ENCODE peak calls at places on chromosomes 6 and 20, in four cellular contexts. One of them, this sample, is unnamed.

GRCh38 chr6:117328500-117328899 is 63.1 kb downstream of the VGLL2 start:
- DNase-seq in HCT116: no peak
- DNase-seq in SK-N-SH: no peak
- DNase-seq in suprapubic skin: no peak
- DNase-seq in this sample: no peak

GRCh38 chr6:134230087-134230717 is 87.7 kb downstream of the SGK1 start:
- DNase-seq in HCT116: no peak
- DNase-seq in SK-N-SH: no peak
- DNase-seq in suprapubic skin: no peak
- DNase-seq in this sample: no peak

GRCh38 chr6:12261502-12261901 is 28.7 kb upstream of the EDN1 start:
- DNase-seq in HCT116: no peak
- DNase-seq in SK-N-SH: no peak
- DNase-seq in suprapubic skin: no peak
- DNase-seq in this sample: no peak

GRCh38 chr20:21090112-21090737 is 15.9 kb downstream of the LINC00237 start:
- DNase-seq in HCT116: no peak
- DNase-seq in SK-N-SH: no peak
- DNase-seq in suprapubic skin: no peak
- DNase-seq in this sample: no peak

GRCh38 chr6:125658759-125659431 is 90.5 kb upstream of the HEY2 start:
- DNase-seq in HCT116: no peak
- DNase-seq in SK-N-SH: no peak
- DNase-seq in suprapubic skin: no peak
- DNase-seq in this sample: peak; percentile 34

GRCh38 chr20:7029005-7029404 is 261.5 kb downstream of the BMP2 start:
- DNase-seq in HCT116: no peak
- DNase-seq in SK-N-SH: no peak
- DNase-seq in suprapubic skin: no peak
- DNase-seq in this sample: no peak

GRCh38 chr6:31575335-31575901 is at the start of gene TNF:
- DNase-seq in HCT116: no peak
- DNase-seq in SK-N-SH: no peak
- DNase-seq in suprapubic skin: no peak
- DNase-seq in this sample: no peak

GRCh38 chr6:125267806-125268523 is 33.8 kb downstream of the HDDC2 start:
- DNase-seq in HCT116: no peak
- DNase-seq in SK-N-SH: no peak
- DNase-seq in suprapubic skin: no peak
- DNase-seq in this sample: no peak

GRCh38 chr20:20407891-20408805 is 40.2 kb downstream of the INSM1 start:
- DNase-seq in HCT116: peak; percentile 3
- DNase-seq in SK-N-SH: peak; percentile 76
- DNase-seq in suprapubic skin: no peak
- DNase-seq in this sample: no peak

GRCh38 chr6:45187841-45188240 is 140.3 kb upstream of the RUNX2 start:
- DNase-seq in HCT116: no peak
- DNase-seq in SK-N-SH: no peak
- DNase-seq in suprapubic skin: no peak
- DNase-seq in this sample: no peak

GRCh38 chr20:43857932-43858331 is 56.7 kb upstream of the TOX2 start:
- DNase-seq in HCT116: no peak
- DNase-seq in SK-N-SH: no peak
- DNase-seq in suprapubic skin: no peak
- DNase-seq in this sample: no peak

GRCh38 chr6:147689398-147689797 is 180.9 kb downstream of the SAMD5 start:
- DNase-seq in HCT116: no peak
- DNase-seq in SK-N-SH: no peak
- DNase-seq in suprapubic skin: no peak
- DNase-seq in this sample: no peak

GRCh38 chr6:131427441-131428051 is 145.5 kb upstream of the ARG1 start:
- DNase-seq in HCT116: no peak
- DNase-seq in SK-N-SH: no peak
- DNase-seq in suprapubic skin: no peak
- DNase-seq in this sample: no peak

GRCh38 chr6:35089216-35089934 is 51.8 kb downstream of the TCP11 start:
- DNase-seq in HCT116: no peak
- DNase-seq in SK-N-SH: peak; percentile 8
- DNase-seq in suprapubic skin: no peak
- DNase-seq in this sample: no peak

GRCh38 chr6:151747890-151748289 is 59.6 kb upstream of the ESR1 start:
- DNase-seq in HCT116: no peak
- DNase-seq in SK-N-SH: no peak
- DNase-seq in suprapubic skin: no peak
- DNase-seq in this sample: no peak

GRCh38 chr6:132446842-132447241 is 45.6 kb upstream of the MOXD1 start:
- DNase-seq in HCT116: no peak
- DNase-seq in SK-N-SH: no peak
- DNase-seq in suprapubic skin: no peak
- DNase-seq in this sample: no peak

GRCh38 chr20:37941332-37941731 is 38.4 kb downstream of the VSTM2L start:
- DNase-seq in HCT116: no peak
- DNase-seq in SK-N-SH: peak; percentile 58
- DNase-seq in suprapubic skin: peak; percentile 63
- DNase-seq in this sample: no peak

GRCh38 chr6:108524528-108525218 is 36.0 kb upstream of the FOXO3 start:
- DNase-seq in HCT116: no peak
- DNase-seq in SK-N-SH: no peak
- DNase-seq in suprapubic skin: no peak
- DNase-seq in this sample: no peak

GRCh38 chr6:37142047-37142614 is 27.8 kb upstream of the PIM1 start:
- DNase-seq in HCT116: no peak
- DNase-seq in SK-N-SH: no peak
- DNase-seq in suprapubic skin: no peak
- DNase-seq in this sample: no peak

GRCh38 chr6:37143585-37143984 is 26.4 kb upstream of the PIM1 start:
- DNase-seq in HCT116: no peak
- DNase-seq in SK-N-SH: no peak
- DNase-seq in suprapubic skin: no peak
- DNase-seq in this sample: no peak

GRCh38 chr6:37146735-37147157 is 23.2 kb upstream of the PIM1 start:
- DNase-seq in HCT116: no peak
- DNase-seq in SK-N-SH: no peak
- DNase-seq in suprapubic skin: no peak
- DNase-seq in this sample: no peak

GRCh38 chr6:37141291-37142046 is 28.5 kb upstream of the PIM1 start:
- DNase-seq in HCT116: no peak
- DNase-seq in SK-N-SH: no peak
- DNase-seq in suprapubic skin: no peak
- DNase-seq in this sample: no peak

DNA sequence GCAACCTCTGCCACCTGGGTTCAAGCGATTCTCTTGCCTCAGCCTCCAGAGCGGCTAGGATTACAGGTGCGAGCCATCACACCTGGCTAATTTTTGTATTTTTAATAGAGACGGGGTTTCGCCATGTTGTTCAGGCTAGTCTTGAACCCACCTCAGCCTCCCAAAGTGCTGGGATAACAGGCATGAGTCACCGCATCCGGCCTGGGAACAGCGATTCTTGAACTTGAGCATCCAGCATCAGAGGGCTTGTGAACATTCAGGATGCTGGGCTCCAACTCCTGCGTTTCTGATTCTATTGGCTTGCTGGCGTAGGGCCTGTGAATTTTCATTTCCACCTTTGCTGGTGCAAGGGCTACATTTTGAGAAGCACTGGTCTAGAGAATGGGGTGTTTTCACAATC is 24.5 kb upstream of the PIM1 start:
- DNase-seq in HCT116: no peak
- DNase-seq in SK-N-SH: no peak
- DNase-seq in suprapubic skin: no peak
- DNase-seq in this sample: no peak
- H3K4me1 ChIP-seq in HCT116: peaks cover 22% of the 10 kb centered on the region
- H3K4me1 ChIP-seq in SK-N-SH: peaks cover 24% of the 10 kb centered on the region
- H3K4me1 ChIP-seq in suprapubic skin: peaks cover 7% of the 10 kb centered on the region
- H3K4me1 ChIP-seq in this sample: no peaks in the 10 kb centered on the region

GRCh38 chr20:62359491-62360121 is 7.5 kb downstream of the LAMA5 start:
- DNase-seq in HCT116: peak; percentile 73
- DNase-seq in SK-N-SH: no peak
- DNase-seq in suprapubic skin: no peak
- DNase-seq in this sample: no peak
- TF ChIP-seq POLR2AphosphoS5 in HCT116: peak; percentile 27
- TF ChIP-seq POLR2AphosphoS5 in SK-N-SH: no peak
- TF ChIP-seq POLR2AphosphoS5 in suprapubic skin: no peak
- TF ChIP-seq POLR2AphosphoS5 in this sample: no peak

GRCh38 chr6:26215200-26216014 is 128.2 kb downstream of the HFE start:
- DNase-seq in HCT116: no peak
- DNase-seq in SK-N-SH: no peak
- DNase-seq in suprapubic skin: no peak
- DNase-seq in this sample: no peak

GRCh38 chr6:26217714-26218075 is 130.5 kb downstream of the HFE start:
- DNase-seq in HCT116: no peak
- DNase-seq in SK-N-SH: no peak
- DNase-seq in suprapubic skin: no peak
- DNase-seq in this sample: no peak

GRCh38 chr6:26218824-26219223 is 131.6 kb downstream of the HFE start:
- DNase-seq in HCT116: no peak
- DNase-seq in SK-N-SH: no peak
- DNase-seq in suprapubic skin: no peak
- DNase-seq in this sample: no peak

GRCh38 chr6:26216015-26216885 is 129.0 kb downstream of the HFE start:
- DNase-seq in HCT116: no peak
- DNase-seq in SK-N-SH: peak; percentile 70
- DNase-seq in suprapubic skin: no peak
- DNase-seq in this sample: no peak

GRCh38 chr6:26216886-26217713 is 129.9 kb downstream of the HFE start:
- DNase-seq in HCT116: no peak
- DNase-seq in SK-N-SH: no peak
- DNase-seq in suprapubic skin: peak; percentile 92
- DNase-seq in this sample: peak; percentile 87
- H3K27me3 ChIP-seq in HCT116: no peaks in the 10 kb centered on the region
- H3K27me3 ChIP-seq in SK-N-SH: no peaks in the 10 kb centered on the region
- H3K27me3 ChIP-seq in suprapubic skin: peaks cover 17% of the 10 kb centered on the region
- H3K27me3 ChIP-seq in this sample: no peaks in the 10 kb centered on the region

GRCh38 chr6:5059036-5059896 is 25.9 kb upstream of the PPP1R3G start:
- DNase-seq in HCT116: no peak
- DNase-seq in SK-N-SH: no peak
- DNase-seq in suprapubic skin: no peak
- DNase-seq in this sample: no peak
- H3K4me1 ChIP-seq in HCT116: no peaks in the 10 kb centered on the region
- H3K4me1 ChIP-seq in SK-N-SH: peaks cover 4% of the 10 kb centered on the region
- H3K4me1 ChIP-seq in suprapubic skin: no peaks in the 10 kb centered on the region
- H3K4me1 ChIP-seq in this sample: no peaks in the 10 kb centered on the region

DNA sequence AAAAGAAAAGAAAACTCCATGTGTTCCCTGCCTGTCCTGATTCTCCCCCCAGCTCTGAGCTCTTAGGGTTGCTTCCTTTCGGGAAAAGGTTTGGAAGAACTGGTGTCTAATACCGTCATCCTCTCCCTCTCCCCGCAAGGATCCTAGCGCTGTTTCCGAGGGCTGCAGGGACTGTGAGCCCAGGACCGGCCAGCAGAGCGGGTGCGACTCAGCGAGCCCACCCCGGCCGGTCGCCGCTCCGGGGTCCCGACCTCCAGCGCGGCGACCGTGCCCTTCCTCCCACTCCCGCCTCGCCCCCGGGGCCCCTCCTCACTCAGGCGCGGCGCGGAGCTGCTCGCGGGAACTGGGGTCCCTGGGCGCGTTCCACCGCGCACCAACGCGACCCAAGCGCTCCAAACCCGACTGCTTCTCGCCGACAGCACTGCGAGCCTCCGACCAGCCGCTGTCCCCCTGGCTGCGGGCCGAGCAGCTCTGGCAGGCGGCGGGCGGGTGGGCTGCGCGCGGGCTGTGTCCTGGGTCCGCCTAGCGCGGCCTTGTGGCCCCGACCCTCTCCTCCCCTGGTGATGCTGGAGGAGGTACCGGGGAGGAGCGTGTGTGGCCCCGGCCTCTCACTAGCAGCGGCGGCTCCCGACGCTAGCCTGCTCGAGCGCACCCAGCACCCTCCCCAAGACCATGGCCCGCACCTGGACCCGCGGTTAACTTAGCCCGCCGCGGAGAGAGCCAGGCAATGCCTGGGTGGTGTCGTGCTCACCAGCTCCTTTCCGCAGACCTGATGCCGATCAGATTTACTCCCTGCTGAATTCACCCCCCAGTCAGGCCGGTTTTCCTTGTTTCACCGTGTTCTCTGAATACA is at the start of gene PLA2G7:
- DNase-seq in HCT116: no peak
- DNase-seq in SK-N-SH: peak; percentile 35
- DNase-seq in suprapubic skin: no peak
- DNase-seq in this sample: no peak
- TF ChIP-seq POLR2AphosphoS5 in HCT116: peak; percentile 22
- TF ChIP-seq POLR2AphosphoS5 in SK-N-SH: no peak
- TF ChIP-seq POLR2AphosphoS5 in suprapubic skin: no peak
- TF ChIP-seq POLR2AphosphoS5 in this sample: no peak

GRCh38 chr20:64055396-64055892 is 6.0 kb upstream of the SOX18 start:
- DNase-seq in HCT116: no peak
- DNase-seq in SK-N-SH: no peak
- DNase-seq in suprapubic skin: no peak
- DNase-seq in this sample: no peak

GRCh38 chr20:64052987-64053840 is 3.8 kb upstream of the SOX18 start:
- DNase-seq in HCT116: no peak
- DNase-seq in SK-N-SH: no peak
- DNase-seq in suprapubic skin: no peak
- DNase-seq in this sample: no peak

GRCh38 chr20:64055893-64056638 is 6.6 kb upstream of the SOX18 start:
- DNase-seq in HCT116: no peak
- DNase-seq in SK-N-SH: peak; percentile 57
- DNase-seq in suprapubic skin: no peak
- DNase-seq in this sample: no peak

GRCh38 chr20:64052326-64052722 is 2.9 kb upstream of the SOX18 start:
- DNase-seq in HCT116: no peak
- DNase-seq in SK-N-SH: no peak
- DNase-seq in suprapubic skin: no peak
- DNase-seq in this sample: no peak

DNA sequence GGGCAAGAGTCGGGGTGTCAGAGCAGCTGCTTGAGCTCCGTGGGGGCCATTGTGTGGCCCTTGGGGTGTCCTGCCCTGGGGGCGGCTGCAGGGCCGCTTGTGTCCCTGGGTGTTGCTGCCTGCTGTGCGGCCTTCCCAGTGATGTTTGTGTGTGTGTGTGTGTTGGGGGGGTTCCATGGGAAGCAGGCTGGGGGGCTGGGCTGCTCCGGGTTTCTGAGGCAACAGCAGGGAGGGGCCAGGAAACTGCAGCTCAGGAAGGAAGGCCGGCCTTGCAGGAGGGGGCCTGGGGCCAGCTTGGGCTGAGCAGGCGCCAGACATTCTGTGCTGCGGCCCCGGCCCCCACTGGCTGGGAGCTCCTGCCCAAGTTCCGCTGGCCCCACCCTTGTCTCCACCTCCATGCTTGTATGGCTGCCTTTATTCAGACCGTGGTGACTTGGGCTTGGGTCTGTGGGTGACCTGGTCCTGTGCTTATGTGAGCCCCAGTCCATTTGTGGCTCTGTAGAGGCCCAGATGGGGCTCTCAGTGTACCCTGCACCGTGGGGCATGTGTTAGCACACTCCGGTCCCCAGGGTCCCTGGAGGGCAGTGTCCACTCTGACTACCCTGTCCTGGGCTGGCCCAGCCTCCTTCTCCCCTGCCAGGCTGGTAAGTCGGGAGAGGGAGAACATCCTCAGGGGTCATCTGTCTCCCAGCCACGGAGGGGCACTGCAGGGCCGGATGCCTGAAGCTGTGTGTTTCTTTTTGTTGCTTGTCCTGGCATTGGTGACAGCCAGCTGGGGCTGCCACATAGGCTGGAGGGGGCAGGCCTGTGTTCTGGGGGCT is 4.6 kb upstream of the SOX18 start:
- DNase-seq in HCT116: peak; percentile 29
- DNase-seq in SK-N-SH: peak; percentile 79
- DNase-seq in suprapubic skin: no peak
- DNase-seq in this sample: no peak
- H3K27me3 ChIP-seq in HCT116: no peaks in the 10 kb centered on the region
- H3K27me3 ChIP-seq in SK-N-SH: peaks cover 6% of the 10 kb centered on the region
- H3K27me3 ChIP-seq in suprapubic skin: peaks cover 41% of the 10 kb centered on the region
- H3K27me3 ChIP-seq in this sample: peaks cover 58% of the 10 kb centered on the region

This sample was measured in breast epithelium.